ENCODE peak calls at places on chromosomes 16 and 17, in five cellular contexts. H is NCI-H1092 treated with DMSO at 0.1 percent for 48 hours; B is nucleus accumbens; V is stimulated activated CD4-positive, alpha-beta T cell treated with anti-CD3 and anti-CD28 coated beads, TNF-alpha, amount 100 ng/mL, for 48 hours; I is GM12865. A is an unnamed sample.
A peak's percentile ranks its signal among the peaks of the same experiment; 100 is the strongest.

GRCh38 chr16:87828071-87828971 is 41.0 kb downstream of the SLC7A5 start:
- DNase-seq in I (no peak), B (no peak), V (no peak), H (no peak), A (no peak)

GRCh38 chr17:62017496-62017895 is 47.6 kb downstream of the MED13 start:
- DNase-seq in H (no peak), B (no peak), V (no peak), I (no peak), A (no peak)

GRCh38 chr17:80941743-80942211 is 49.9 kb upstream of the CHMP6 start:
- DNase-seq in V (no peak), H (no peak), B (no peak), I (no peak), A (peak; percentile 23)

GRCh38 chr16:87016636-87017035 is 300.6 kb downstream of the C16orf95 start:
- DNase-seq in H (no peak), B (no peak), V (no peak), I (no peak), A (no peak)

GRCh38 chr16:89140981-89141883 is 30.3 kb upstream of the CDH15 start:
- DNase-seq in H (no peak), V (no peak), I (no peak), B (no peak), A (no peak)

GRCh38 chr16:64381979-64382378 is 739.9 kb downstream of the CDH11 start:
- DNase-seq in H (no peak), V (no peak), B (no peak), I (no peak), A (no peak)

GRCh38 chr17:59037960-59038359 is 68.7 kb downstream of the TRIM37 start:
- DNase-seq in H (no peak), I (no peak), V (no peak), B (no peak), A (no peak)

GRCh38 chr16:27735031-27735430 is 185.1 kb downstream of the KATNIP start:
- DNase-seq in H (no peak), I (no peak), V (no peak), B (no peak), A (no peak)

GRCh38 chr17:46178550-46179198 is 14.6 kb downstream of the KANSL1 start:
- DNase-seq in I (no peak), V (no peak), H (no peak), B (no peak), A (no peak)

GRCh38 chr16:86477642-86478041 is 32.7 kb upstream of the FOXF1 start:
- DNase-seq in V (no peak), I (no peak), H (no peak), B (no peak), A (no peak)

GRCh38 chr16:75429621-75430403 is 3.5 kb downstream of the CFDP1 start:
- DNase-seq in V (no peak), B (no peak), I (no peak), H (no peak), A (no peak)

GRCh38 chr17:75645889-75646625 is 12.8 kb downstream of the SMIM5 start:
- DNase-seq in I (no peak), H (no peak), V (no peak), B (peak; percentile 92), A (peak; percentile 92)

GRCh38 chr17:68693466-68693865 is 92.3 kb upstream of the FAM20A start:
- DNase-seq in B (no peak), V (no peak), I (no peak), H (no peak), A (no peak)

GRCh38 chr16:69718365-69718764 is 8.0 kb downstream of the NQO1 start:
- DNase-seq in V (no peak), B (no peak), I (no peak), H (no peak), A (no peak)

GRCh38 chr16:23695756-23696155 is 17.1 kb downstream of the PLK1 start:
- DNase-seq in V (no peak), B (no peak), I (no peak), H (no peak), A (no peak)

GRCh38 chr17:39196820-39197331 is 593 bp downstream of the CACNB1 start:
- DNase-seq in B (no peak), V (no peak), I (peak; percentile 70), H (peak; percentile 10), A (no peak)

GRCh38 chr17:79915850-79916430 is 76.7 kb upstream of the CBX4 start:
- DNase-seq in H (no peak), I (peak; percentile 41), V (no peak), B (no peak), A (peak; percentile 89)

GRCh38 chr16:17107450-17107849 is 363.3 kb downstream of the XYLT1 start:
- DNase-seq in H (no peak), I (no peak), B (no peak), V (no peak), A (no peak)

GRCh38 chr17:31008374-31009035 is 37.7 kb downstream of the RNF135 start:
- DNase-seq in I (peak; percentile 70), B (peak; percentile 47), H (peak; percentile 41), V (no peak), A (peak; percentile 50)

GRCh38 chr17:41998497-41998896 is 18.7 kb downstream of the DNAJC7 start:
- DNase-seq in H (no peak), B (no peak), V (no peak), I (no peak), A (no peak)

GRCh38 chr17:76051571-76051970 is 20.7 kb downstream of the SRP68 start:
- DNase-seq in V (no peak), I (no peak), B (no peak), H (no peak), A (no peak)

GRCh38 chr17:6080711-6081430 is 10.7 kb downstream of the WSCD1 start:
- DNase-seq in I (no peak), B (no peak), H (no peak), V (no peak), A (no peak)

GRCh38 chr16:25092489-25092888 is 19.1 kb upstream of the LCMT1 start:
- DNase-seq in H (no peak), V (no peak), I (no peak), B (no peak), A (no peak)

GRCh38 chr17:75785770-75786538 is 1.3 kb downstream of the UNK start:
- DNase-seq in V (no peak), I (peak; percentile 55), H (peak; percentile 40), B (no peak), A (no peak)

GRCh38 chr16:48635199-48635718 is 25.3 kb upstream of the N4BP1 start:
- DNase-seq in H (no peak), I (no peak), V (no peak), B (no peak), A (peak; percentile 3)

GRCh38 chr17:34420254-34420766 is 57.3 kb upstream of the CCL1 start:
- DNase-seq in I (peak; percentile 70), H (peak; percentile 57), V (peak; percentile 28), B (peak; percentile 29), A (peak; percentile 75)

GRCh38 chr17:31722251-31723056 is 136.6 kb downstream of the COPRS start:
- DNase-seq in I (no peak), H (no peak), V (no peak), B (no peak), A (no peak)

GRCh38 chr16:19882641-19883040 is 2.0 kb downstream of the GPRC5B start:
- DNase-seq in I (no peak), H (no peak), V (no peak), B (peak; percentile 56), A (no peak)

GRCh38 chr16:87076950-87077749 is 240.0 kb downstream of the C16orf95 start:
- DNase-seq in H (no peak), I (peak; percentile 85), B (no peak), V (peak; percentile 25), A (peak; percentile 35)

A was measured in mucosa of gallbladder.